ENCODE peak calls at places on chromosomes 5 and 9, in six cellular contexts. M, K, P, L, I and Y are unnamed samples.
A peak's percentile ranks its signal among the peaks of the same experiment; 100 is the strongest.

GRCh38 chr5:980941-981340 is 27.7 kb upstream of the NKD2 start:
- DNase-seq in M (no peak), K (no peak), P (no peak), L (no peak), I (no peak), Y (no peak)

GRCh38 chr9:109036744-109037680 is 23.7 kb upstream of the CTNNAL1 start:
- DNase-seq in M (peak; percentile 22), K (no peak), P (no peak), L (no peak), I (no peak), Y (no peak)

GRCh38 chr5:42749020-42749419 is 7.6 kb upstream of the CCDC152 start:
- DNase-seq in M (no peak), K (no peak), P (no peak), L (no peak), I (peak; percentile 3), Y (no peak)

GRCh38 chr5:178450121-178450631 is 140.0 kb downstream of the COL23A1 start:
- DNase-seq in M (no peak), K (peak; percentile 63), P (no peak), L (no peak), I (no peak), Y (no peak)

GRCh38 chr9:14345586-14346237 is 31.8 kb upstream of the NFIB start:
- DNase-seq in M (no peak), K (no peak), P (no peak), L (no peak), I (no peak), Y (no peak)

GRCh38 chr9:11933926-11934325 is 759.3 kb upstream of the TYRP1 start:
- DNase-seq in M (peak; percentile 87), K (no peak), P (no peak), L (no peak), I (peak; percentile 1), Y (no peak)

GRCh38 chr5:52491071-52491828 is 296.5 kb upstream of the ITGA1 start:
- DNase-seq in M (peak; percentile 4), K (no peak), P (no peak), L (no peak), I (no peak), Y (no peak)

GRCh38 chr5:54243483-54244080 is 66.8 kb downstream of the ARL15 start:
- DNase-seq in M (peak; percentile 48), K (peak; percentile 54), P (no peak), L (no peak), I (peak; percentile 47), Y (no peak)

GRCh38 chr9:107397076-107398049 is 92.2 kb downstream of the KLF4 start:
- DNase-seq in M (no peak), K (no peak), P (no peak), L (no peak), I (peak; percentile 37), Y (no peak)

GRCh38 chr5:63032343-63032742 is 453.7 kb downstream of the LRRC70 start:
- DNase-seq in M (no peak), K (peak; percentile 4), P (no peak), L (no peak), I (no peak), Y (no peak)

GRCh38 chr9:88197781-88198345 is 59.6 kb upstream of the SPATA31C2 start:
- DNase-seq in M (peak; percentile 95), K (no peak), P (no peak), L (no peak), I (peak; percentile 87), Y (no peak)

GRCh38 chr9:93087971-93088655 is 7.9 kb upstream of the CARD19 start:
- DNase-seq in M (no peak), K (no peak), P (no peak), L (peak; percentile 16), I (no peak), Y (peak; percentile 4)

GRCh38 chr5:14665110-14665822 is 748 bp downstream of the OTULIN start:
- DNase-seq in M (peak; percentile 41), K (peak; percentile 70), P (no peak), L (peak; percentile 74), I (no peak), Y (peak; percentile 61)

GRCh38 chr5:1522601-1523479 is 920 bp downstream of the LPCAT1 start:
- DNase-seq in M (no peak), K (peak; percentile 32), P (no peak), L (peak; percentile 25), I (no peak), Y (peak; percentile 16)

GRCh38 chr5:138955013-138955660 is 80.0 kb upstream of the LRRTM2 start:
- DNase-seq in M (peak; percentile 52), K (no peak), P (no peak), L (peak; percentile 53), I (peak; percentile 22), Y (no peak)

GRCh38 chr5:154868702-154869101 is 10.3 kb downstream of the CNOT8 start:
- DNase-seq in M (no peak), K (peak; percentile 55), P (no peak), L (no peak), I (peak; percentile 8), Y (peak; percentile 72)

GRCh38 chr5:149887622-149888183 is 56.9 kb downstream of the PDE6A start:
- DNase-seq in M (peak; percentile 29), K (peak; percentile 84), P (no peak), L (no peak), I (peak; percentile 70), Y (peak; percentile 72)

DNA sequence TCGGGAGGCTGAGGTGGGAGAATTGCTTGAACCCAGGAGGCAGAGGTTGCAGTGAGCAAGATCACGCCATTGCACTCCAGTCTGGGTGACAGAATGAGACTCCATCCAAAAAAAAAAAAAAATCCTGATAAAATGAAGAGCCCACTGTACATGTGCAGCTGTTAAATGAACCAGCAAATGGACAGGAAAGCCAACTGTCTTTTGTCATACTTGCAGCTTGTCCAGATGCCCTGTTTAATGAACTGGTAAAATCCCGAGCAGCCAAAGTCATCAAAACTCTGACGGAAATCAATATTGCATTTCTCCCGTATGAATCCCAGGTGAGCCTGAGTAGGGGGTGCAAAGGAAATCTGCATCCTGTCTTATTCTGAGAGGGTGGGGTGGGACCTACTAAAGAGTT is 45.9 kb upstream of the CFAP157 start:
- DNase-seq in M (no peak), K (no peak), P (no peak), L (no peak), I (no peak), Y (no peak)
- H3K36me3 ChIP-seq in M (peaks cover 39% of the 10 kb centered on the region), K (peaks cover 40% of the 10 kb centered on the region), P (no peaks in the 10 kb centered on the region), L (no peaks in the 10 kb centered on the region), I (peaks cover 36% of the 10 kb centered on the region), Y (no peaks in the 10 kb centered on the region)

DNA sequence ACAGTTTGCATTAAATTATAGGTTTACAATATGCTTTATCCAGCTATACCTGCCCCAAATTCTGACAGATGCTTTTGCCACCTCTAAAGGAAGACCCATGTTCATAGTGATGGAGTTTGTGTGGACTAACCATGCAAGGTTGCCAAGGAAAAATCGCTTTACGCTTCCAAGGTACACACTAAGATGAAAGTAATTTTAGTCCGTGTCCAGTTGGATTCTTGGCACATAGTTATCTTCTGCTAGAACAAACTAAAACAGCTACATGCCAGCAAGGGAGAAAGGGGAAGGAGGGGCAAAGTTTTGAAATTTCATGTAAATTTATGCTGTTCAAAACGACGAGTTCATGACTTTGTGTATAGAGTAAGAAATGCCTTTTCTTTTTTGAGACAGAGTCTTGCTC is 41.0 kb downstream of the FXN start:
- DNase-seq in M (no peak), K (no peak), P (no peak), L (no peak), I (no peak), Y (no peak)
- H3K4me1 ChIP-seq in M (no peaks in the 10 kb centered on the region), K (no peaks in the 10 kb centered on the region), P (no peaks in the 10 kb centered on the region), L (no peaks in the 10 kb centered on the region), I (peaks cover 4% of the 10 kb centered on the region), Y (peaks cover 19% of the 10 kb centered on the region)

DNA sequence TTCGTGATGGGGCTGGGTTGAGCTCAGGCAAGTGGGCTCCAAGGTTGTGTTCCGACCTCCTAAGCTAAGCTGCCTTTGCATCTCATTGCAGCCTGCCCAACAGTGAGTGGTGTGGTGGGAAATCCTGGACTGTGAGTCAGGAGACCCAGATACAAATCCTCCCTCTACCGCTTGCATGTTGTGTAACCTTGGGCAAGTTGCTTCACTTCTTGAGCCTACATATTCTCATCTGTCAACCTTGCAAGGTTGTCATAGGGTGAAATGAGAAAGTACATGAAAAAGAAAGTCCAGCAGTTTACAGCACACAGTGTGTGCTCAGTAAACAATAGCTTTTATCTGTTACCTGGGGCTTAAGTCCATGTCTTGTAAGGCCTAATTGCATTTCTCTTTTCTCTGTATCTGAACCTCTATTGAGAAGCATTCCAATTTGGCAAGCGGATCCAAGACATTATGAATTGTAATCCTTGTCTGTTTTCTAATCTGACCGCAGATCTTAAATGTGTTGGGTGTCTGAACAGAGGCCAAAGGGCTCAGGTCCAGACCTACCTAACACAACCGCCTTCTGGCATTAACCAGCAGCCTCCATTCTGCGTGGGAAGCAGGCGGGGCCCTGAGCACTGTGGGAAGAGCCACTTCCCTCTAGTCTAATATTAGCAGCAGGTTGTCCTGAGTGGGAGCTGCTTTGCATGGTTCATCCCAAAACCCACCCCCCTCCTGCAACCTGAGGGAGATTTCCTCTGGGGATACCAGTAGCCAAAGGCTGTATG is 1.8 kb upstream of the GALNT12 start:
- DNase-seq in M (peak; percentile 58), K (peak; percentile 42), P (no peak), L (no peak), I (peak; percentile 86), Y (no peak)
- H3K36me3 ChIP-seq in M (no peaks in the 10 kb centered on the region), K (peaks cover 3% of the 10 kb centered on the region), P (no peaks in the 10 kb centered on the region), L (no peaks in the 10 kb centered on the region), I (no peaks in the 10 kb centered on the region), Y (no peaks in the 10 kb centered on the region)

GRCh38 chr9:37002413-37003217 is 31.5 kb downstream of the PAX5 start:
- DNase-seq in M (no peak), K (no peak), P (no peak), L (no peak), I (no peak), Y (no peak)

GRCh38 chr9:37001461-37001860 is 32.6 kb downstream of the PAX5 start:
- DNase-seq in M (no peak), K (no peak), P (no peak), L (no peak), I (no peak), Y (no peak)

GRCh38 chr9:37004424-37004935 is 29.6 kb downstream of the PAX5 start:
- DNase-seq in M (no peak), K (no peak), P (no peak), L (no peak), I (no peak), Y (no peak)

GRCh38 chr9:36999728-37000333 is 34.2 kb downstream of the PAX5 start:
- DNase-seq in M (no peak), K (peak; percentile 6), P (no peak), L (no peak), I (no peak), Y (no peak)

GRCh38 chr9:37002036-37002412 is 32.0 kb downstream of the PAX5 start:
- DNase-seq in M (no peak), K (no peak), P (no peak), L (no peak), I (no peak), Y (no peak)
- H3K4me1 ChIP-seq in M (peaks cover 11% of the 10 kb centered on the region), K (no peaks in the 10 kb centered on the region), P (peaks cover 4% of the 10 kb centered on the region), L (no peaks in the 10 kb centered on the region), I (no peaks in the 10 kb centered on the region), Y (peaks cover 6% of the 10 kb centered on the region)

DNA sequence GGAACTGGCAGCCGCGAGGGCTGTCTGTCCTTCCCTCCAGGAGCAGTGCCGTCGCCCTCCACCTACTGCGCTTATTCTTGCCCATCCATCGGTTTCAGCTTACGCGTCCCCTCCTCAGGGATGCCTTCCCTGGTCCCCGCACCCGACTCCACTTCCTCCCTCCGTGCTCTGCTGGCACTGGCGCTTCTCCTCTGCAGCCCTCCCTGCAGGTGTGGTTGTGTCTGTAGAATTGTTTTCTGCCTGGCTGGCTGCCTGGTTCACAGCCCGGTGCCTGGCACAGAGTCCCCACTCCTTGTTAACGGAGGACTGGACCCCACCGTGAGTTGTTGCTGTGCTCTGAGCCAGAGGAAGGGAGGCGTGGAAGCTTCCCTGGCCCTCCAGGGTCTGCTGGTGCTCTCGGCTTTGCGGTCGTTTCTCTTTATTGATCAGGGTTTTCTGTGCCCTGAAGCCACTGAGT is 5.7 kb downstream of the NTMT1 start:
- DNase-seq in M (no peak), K (no peak), P (no peak), L (no peak), I (no peak), Y (no peak)
- H3K36me3 ChIP-seq in M (peaks cover 56% of the 10 kb centered on the region), K (peaks cover 89% of the 10 kb centered on the region), P (peaks cover 43% of the 10 kb centered on the region), L (peaks cover 10% of the 10 kb centered on the region), I (peaks cover 44% of the 10 kb centered on the region), Y (no peaks in the 10 kb centered on the region)